ENCODE peak calls at places on chromosomes 4 and X, in seven cellular contexts. E, F, H, Q, Z, I and S are unnamed samples.

GRCh38 chr4:1250921-1251772 is 2.2 kb upstream of the CTBP1 start:
- DNase-seq in E (no peak), F (no peak), H (no peak), Q (peak), Z (no peak), I (no peak), S (no peak)

GRCh38 chr4:152118819-152119553 is 358.2 kb upstream of the GATB start:
- DNase-seq in E (no peak), F (no peak), H (no peak), Q (peak), Z (no peak), I (no peak), S (no peak)

GRCh38 chr4:42865572-42866189 is 26.8 kb upstream of the GRXCR1 start:
- DNase-seq in E (peak), F (peak), H (peak), Q (no peak), Z (peak), I (peak), S (peak)

GRCh38 chrX:41923925-41924693 is 755 bp upstream of the CASK start:
- DNase-seq in E (no peak), F (peak), H (peak), Q (no peak), Z (peak), I (no peak), S (peak)

GRCh38 chr4:99205104-99205979 is 13.7 kb downstream of the ADH6 start:
- DNase-seq in E (peak), F (peak), H (no peak), Q (no peak), Z (no peak), I (peak), S (peak)

GRCh38 chrX:130282151-130282550 is 13.5 kb upstream of the ZNF280C start:
- DNase-seq in E (no peak), F (peak), H (no peak), Q (no peak), Z (no peak), I (no peak), S (no peak)

GRCh38 chr4:38728651-38729141 is 54.1 kb downstream of the TLR10 start:
- DNase-seq in E (no peak), F (peak), H (peak), Q (no peak), Z (no peak), I (no peak), S (no peak)

GRCh38 chr4:3311489-3312171 is 18.8 kb downstream of the RGS12 start:
- DNase-seq in E (no peak), F (peak), H (no peak), Q (peak), Z (no peak), I (no peak), S (no peak)

GRCh38 chr4:155632314-155632713 is 34.3 kb upstream of the GUCY1A1 start:
- DNase-seq in E (no peak), F (no peak), H (no peak), Q (no peak), Z (no peak), I (no peak), S (no peak)

GRCh38 chr4:61299316-61299715 is 99.2 kb downstream of the ADGRL3 start:
- DNase-seq in E (no peak), F (no peak), H (no peak), Q (no peak), Z (no peak), I (no peak), S (no peak)
- TF ChIP-seq CTCF in E (no peak), F (no peak), H (no peak), Q (no peak), Z (no peak), I (no peak), S (no peak)

GRCh38 chr4:77158487-77158861 is 1.5 kb downstream of the CCNG2 start:
- DNase-seq in E (no peak), F (peak), H (no peak), Q (no peak), Z (peak), I (no peak), S (peak)

GRCh38 chr4:77156912-77157858 is at the start of gene CCNG2:
- DNase-seq in E (no peak), F (peak), H (peak), Q (peak), Z (peak), I (peak), S (peak)

GRCh38 chr4:77156533-77156911 is 485 bp upstream of the CCNG2 start:
- DNase-seq in E (peak), F (peak), H (peak), Q (peak), Z (peak), I (peak), S (peak)

GRCh38 chr4:77159798-77160197 is 2.8 kb downstream of the CCNG2 start:
- DNase-seq in E (no peak), F (no peak), H (no peak), Q (no peak), Z (no peak), I (no peak), S (no peak)

GRCh38 chr4:77157859-77158486 is 966 bp downstream of the CCNG2 start:
- DNase-seq in E (no peak), F (peak), H (peak), Q (peak), Z (peak), I (peak), S (peak)
- TF ChIP-seq CTCF in E (no peak), F (no peak), H (no peak), Q (no peak), Z (no peak), I (no peak), S (no peak)

GRCh38 chr4:101784957-101785356 is 5.6 kb upstream of the BANK1 start:
- DNase-seq in E (no peak), F (no peak), H (no peak), Q (no peak), Z (no peak), I (no peak), S (no peak)

GRCh38 chr4:101777431-101777830 is 13.1 kb upstream of the BANK1 start:
- DNase-seq in E (no peak), F (no peak), H (no peak), Q (no peak), Z (no peak), I (no peak), S (no peak)

GRCh38 chr4:101780284-101780683 is 10.2 kb upstream of the BANK1 start:
- DNase-seq in E (no peak), F (no peak), H (no peak), Q (no peak), Z (no peak), I (no peak), S (no peak)

GRCh38 chr4:101785476-101785875 is 5.1 kb upstream of the BANK1 start:
- DNase-seq in E (no peak), F (no peak), H (no peak), Q (no peak), Z (no peak), I (no peak), S (peak)

DNA sequence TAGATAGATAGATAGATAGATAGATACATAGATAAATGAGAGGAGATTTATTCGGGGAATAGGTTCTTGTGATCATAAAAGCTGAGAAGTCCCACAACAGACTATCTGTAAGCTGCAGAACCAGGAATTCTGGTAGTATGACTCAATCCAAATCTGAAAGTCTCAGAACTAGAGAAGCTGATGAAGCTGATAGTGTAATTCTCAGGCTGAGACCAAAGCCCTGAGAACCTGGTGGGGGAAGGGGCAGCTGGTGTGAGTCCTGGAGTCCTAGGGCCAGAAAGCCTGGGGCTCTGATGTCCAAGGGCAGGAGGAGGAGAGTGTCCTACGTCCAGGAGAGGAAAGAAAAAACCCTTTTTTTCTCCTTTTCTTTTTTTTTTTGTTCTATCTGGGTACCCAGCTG is 8.0 kb upstream of the BANK1 start:
- DNase-seq in E (no peak), F (peak), H (no peak), Q (no peak), Z (no peak), I (no peak), S (no peak)
- TF ChIP-seq CTCF in E (no peak), F (no peak), H (no peak), Q (no peak), Z (no peak), I (no peak), S (no peak)

GRCh38 chrX:45747905-45748304 is 547.2 kb upstream of the DIPK2B start:
- DNase-seq in E (no peak), F (no peak), H (no peak), Q (no peak), Z (peak), I (no peak), S (no peak)

GRCh38 chrX:45748443-45748842 is 547.8 kb upstream of the DIPK2B start:
- DNase-seq in E (no peak), F (no peak), H (no peak), Q (no peak), Z (peak), I (no peak), S (no peak)

GRCh38 chrX:45750639-45751038 is 550.0 kb upstream of the DIPK2B start:
- DNase-seq in E (no peak), F (peak), H (no peak), Q (no peak), Z (peak), I (no peak), S (no peak)

GRCh38 chrX:45751156-45751555 is 550.5 kb upstream of the DIPK2B start:
- DNase-seq in E (no peak), F (no peak), H (no peak), Q (no peak), Z (no peak), I (no peak), S (no peak)

GRCh38 chrX:45749375-45749774 is 548.7 kb upstream of the DIPK2B start:
- DNase-seq in E (no peak), F (no peak), H (no peak), Q (no peak), Z (no peak), I (no peak), S (peak)
- TF ChIP-seq CTCF in E (peak), F (peak), H (peak), Q (peak), Z (peak), I (no peak), S (no peak)